ENCODE peak calls at places on chromosomes 4 and X, in four cellular contexts. P is naive thymus-derived CD8-positive, alpha-beta T cell; D is Peyer's patch; N is GM12891. T is an unnamed sample.

GRCh38 chr4:81130569-81130968 is 84.5 kb downstream of the PRKG2 start:
- DNase-seq in D (no peak), N (no peak), P (no peak), T (no peak)

GRCh38 chrX:39855748-39856129 is 242.0 kb downstream of the BCOR start:
- DNase-seq in P (peak), N (no peak), D (peak), T (no peak)

GRCh38 chr4:133565379-133565778 is 416.3 kb downstream of the PCDH10 start:
- DNase-seq in N (no peak), P (no peak), D (no peak), T (no peak)

GRCh38 chr4:158538911-158539310 is 17.2 kb downstream of the RXFP1 start:
- DNase-seq in D (no peak), N (no peak), P (no peak), T (no peak)

GRCh38 chrX:53483838-53484420 is 49.8 kb upstream of the HSD17B10 start:
- DNase-seq in P (no peak), N (no peak), D (no peak), T (no peak)

GRCh38 chr4:4260185-4260751 is 12.2 kb upstream of the TMEM128 start:
- DNase-seq in P (no peak), D (no peak), N (peak), T (no peak)

GRCh38 chr4:88881227-88881569 is 175.8 kb downstream of the FAM13A start:
- DNase-seq in P (no peak), N (no peak), D (no peak), T (no peak)

GRCh38 chr4:170700064-170700463 is 610.3 kb upstream of the AADAT start:
- DNase-seq in P (no peak), N (no peak), D (no peak), T (no peak)

GRCh38 chrX:136541294-136541693 is 9.3 kb downstream of the VGLL1 start:
- DNase-seq in P (no peak), N (no peak), D (no peak), T (no peak)

GRCh38 chrX:150546711-150547153 is 21.7 kb upstream of the MTM1 start:
- DNase-seq in P (peak), D (no peak), N (no peak), T (no peak)

GRCh38 chr4:15714616-15715015 is 11.8 kb downstream of the BST1 start:
- DNase-seq in N (no peak), P (no peak), D (no peak), T (no peak)

T was measured in ureter.